ENCODE peak calls at places on chromosomes 13 and 19, in ten cellular contexts. One of them, this sample, is unnamed.

GRCh38 chr13:48123827-48124226 is 28.9 kb upstream of the MED4 start:
- DNase-seq in BJ: no peak
- DNase-seq in heart left ventricle: no peak
- DNase-seq in hepatocyte: no peak
- DNase-seq in prostate gland: peak; percentile 41
- DNase-seq in uterus: no peak
- DNase-seq in sigmoid colon: no peak
- DNase-seq in mesendoderm: no peak
- DNase-seq in Caco-2: no peak
- DNase-seq in endodermal cell: no peak
- DNase-seq in this sample: no peak

GRCh38 chr19:35703343-35703742 is 1.0 kb upstream of the ZBTB32 start:
- DNase-seq in BJ: no peak
- DNase-seq in heart left ventricle: no peak
- DNase-seq in hepatocyte: no peak
- DNase-seq in prostate gland: no peak
- DNase-seq in uterus: no peak
- DNase-seq in sigmoid colon: no peak
- DNase-seq in mesendoderm: peak; percentile 23
- DNase-seq in Caco-2: no peak
- DNase-seq in endodermal cell: peak; percentile 71
- DNase-seq in this sample: peak; percentile 78

GRCh38 chr19:18765224-18765623 is 25.9 kb downstream of the COMP start:
- DNase-seq in BJ: no peak
- DNase-seq in heart left ventricle: no peak
- DNase-seq in hepatocyte: no peak
- DNase-seq in prostate gland: no peak
- DNase-seq in uterus: no peak
- DNase-seq in sigmoid colon: no peak
- DNase-seq in mesendoderm: no peak
- DNase-seq in Caco-2: no peak
- DNase-seq in endodermal cell: no peak
- DNase-seq in this sample: no peak

GRCh38 chr19:33486407-33486806 is 35.2 kb downstream of the PEPD start:
- DNase-seq in BJ: no peak
- DNase-seq in heart left ventricle: no peak
- DNase-seq in hepatocyte: no peak
- DNase-seq in prostate gland: no peak
- DNase-seq in uterus: no peak
- DNase-seq in sigmoid colon: peak; percentile 57
- DNase-seq in mesendoderm: no peak
- DNase-seq in Caco-2: peak; percentile 17
- DNase-seq in endodermal cell: no peak
- DNase-seq in this sample: no peak

GRCh38 chr13:109204657-109205056 is 575.2 kb downstream of the MYO16 start:
- DNase-seq in BJ: no peak
- DNase-seq in heart left ventricle: no peak
- DNase-seq in hepatocyte: no peak
- DNase-seq in prostate gland: no peak
- DNase-seq in uterus: no peak
- DNase-seq in sigmoid colon: no peak
- DNase-seq in mesendoderm: no peak
- DNase-seq in Caco-2: no peak
- DNase-seq in endodermal cell: no peak
- DNase-seq in this sample: no peak

GRCh38 chr13:20411638-20412342 is 113.9 kb downstream of the CRYL1 start:
- DNase-seq in BJ: no peak
- DNase-seq in heart left ventricle: no peak
- DNase-seq in hepatocyte: no peak
- DNase-seq in prostate gland: no peak
- DNase-seq in uterus: no peak
- DNase-seq in sigmoid colon: no peak
- DNase-seq in mesendoderm: no peak
- DNase-seq in Caco-2: no peak
- DNase-seq in endodermal cell: no peak
- DNase-seq in this sample: no peak

GRCh38 chr19:3175761-3176714 is 2.5 kb upstream of the S1PR4 start:
- DNase-seq in BJ: peak; percentile 75
- DNase-seq in heart left ventricle: no peak
- DNase-seq in hepatocyte: peak; percentile 48
- DNase-seq in prostate gland: peak; percentile 83
- DNase-seq in uterus: no peak
- DNase-seq in sigmoid colon: no peak
- DNase-seq in mesendoderm: no peak
- DNase-seq in Caco-2: no peak
- DNase-seq in endodermal cell: no peak
- DNase-seq in this sample: peak; percentile 47

GRCh38 chr19:42528354-42529247 is at the start of gene CEACAM1:
- DNase-seq in BJ: no peak
- DNase-seq in heart left ventricle: peak; percentile 43
- DNase-seq in hepatocyte: peak; percentile 79
- DNase-seq in prostate gland: peak; percentile 86
- DNase-seq in uterus: no peak
- DNase-seq in sigmoid colon: no peak
- DNase-seq in mesendoderm: no peak
- DNase-seq in Caco-2: peak; percentile 65
- DNase-seq in endodermal cell: no peak
- DNase-seq in this sample: no peak

DNA sequence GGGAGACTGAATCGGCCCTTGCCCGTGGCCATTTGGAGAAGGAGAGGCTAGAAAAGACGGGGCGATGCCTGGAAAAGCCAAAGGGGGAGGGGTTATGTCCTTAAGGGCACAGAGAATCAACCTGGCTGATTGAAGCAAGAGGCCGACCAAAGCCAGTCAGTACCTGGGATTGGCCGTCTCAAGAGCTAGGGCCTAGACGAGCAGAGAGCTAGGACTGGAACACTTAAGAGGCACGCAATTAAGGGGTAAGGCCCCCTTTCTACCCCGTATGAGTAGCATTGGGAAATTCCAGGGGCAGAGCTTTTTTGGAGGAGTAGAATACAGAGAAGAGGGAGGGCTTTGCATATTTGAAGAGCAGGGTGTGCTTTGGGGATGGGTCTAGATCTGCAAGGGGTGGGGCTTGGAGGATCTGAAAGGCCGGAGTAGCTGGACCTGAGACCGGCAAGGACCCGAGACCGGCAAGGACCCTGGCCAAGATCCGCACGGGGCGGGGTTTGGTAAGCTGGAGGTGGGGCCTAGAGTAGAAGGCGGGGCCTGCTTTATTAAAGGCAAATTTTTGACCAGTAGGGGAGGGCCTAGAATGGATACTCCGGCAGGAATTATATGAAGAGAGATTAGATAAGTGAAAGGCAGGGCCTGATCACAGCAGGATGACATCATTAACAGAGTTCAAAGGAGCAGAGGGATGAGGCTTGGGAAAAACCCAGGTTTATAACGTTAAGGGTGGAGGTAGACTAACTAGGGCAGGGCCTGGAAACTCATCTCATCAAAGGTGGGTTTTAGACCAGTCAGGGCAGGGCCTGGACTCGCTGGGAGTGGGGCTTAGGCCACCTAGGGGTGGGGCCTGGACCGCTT is 10.7 kb upstream of the CACNG6 start:
- DNase-seq in BJ: no peak
- DNase-seq in heart left ventricle: no peak
- DNase-seq in hepatocyte: peak; percentile 67
- DNase-seq in prostate gland: no peak
- DNase-seq in uterus: no peak
- DNase-seq in sigmoid colon: no peak
- DNase-seq in mesendoderm: peak; percentile 96
- DNase-seq in Caco-2: no peak
- DNase-seq in endodermal cell: peak; percentile 94
- DNase-seq in this sample: peak; percentile 92
- H3K4me3 ChIP-seq in BJ: peak overlapping the region; percentile 45
- H3K4me3 ChIP-seq in heart left ventricle: peak overlapping the region; percentile 37
- H3K4me3 ChIP-seq in hepatocyte: no peak overlapping the region
- H3K4me3 ChIP-seq in prostate gland: peak overlapping the region; percentile 11
- H3K4me3 ChIP-seq in uterus: no peak overlapping the region
- H3K4me3 ChIP-seq in sigmoid colon: no peak overlapping the region
- H3K4me3 ChIP-seq in mesendoderm: peak overlapping the region; percentile 10
- H3K4me3 ChIP-seq in Caco-2: no peak overlapping the region
- H3K4me3 ChIP-seq in endodermal cell: peak overlapping the region; percentile 83
- H3K4me3 ChIP-seq in this sample: peak overlapping the region; percentile 58

GRCh38 chr19:44755219-44755618 is 6.7 kb downstream of the BCL3 start:
- DNase-seq in BJ: no peak
- DNase-seq in heart left ventricle: no peak
- DNase-seq in hepatocyte: no peak
- DNase-seq in prostate gland: no peak
- DNase-seq in uterus: no peak
- DNase-seq in sigmoid colon: no peak
- DNase-seq in mesendoderm: no peak
- DNase-seq in Caco-2: no peak
- DNase-seq in endodermal cell: no peak
- DNase-seq in this sample: peak; percentile 32

GRCh38 chr19:44754743-44755066 is 6.2 kb downstream of the BCL3 start:
- DNase-seq in BJ: no peak
- DNase-seq in heart left ventricle: no peak
- DNase-seq in hepatocyte: no peak
- DNase-seq in prostate gland: no peak
- DNase-seq in uterus: no peak
- DNase-seq in sigmoid colon: no peak
- DNase-seq in mesendoderm: no peak
- DNase-seq in Caco-2: no peak
- DNase-seq in endodermal cell: no peak
- DNase-seq in this sample: peak; percentile 53

GRCh38 chr19:44752816-44753618 is 4.5 kb downstream of the BCL3 start:
- DNase-seq in BJ: peak; percentile 78
- DNase-seq in heart left ventricle: peak; percentile 93
- DNase-seq in hepatocyte: peak; percentile 92
- DNase-seq in prostate gland: peak; percentile 89
- DNase-seq in uterus: peak; percentile 91
- DNase-seq in sigmoid colon: peak; percentile 94
- DNase-seq in mesendoderm: peak; percentile 82
- DNase-seq in Caco-2: peak; percentile 63
- DNase-seq in endodermal cell: peak; percentile 89
- DNase-seq in this sample: peak; percentile 94

GRCh38 chr19:44753619-44753931 is 5.1 kb downstream of the BCL3 start:
- DNase-seq in BJ: no peak
- DNase-seq in heart left ventricle: no peak
- DNase-seq in hepatocyte: no peak
- DNase-seq in prostate gland: no peak
- DNase-seq in uterus: no peak
- DNase-seq in sigmoid colon: no peak
- DNase-seq in mesendoderm: no peak
- DNase-seq in Caco-2: no peak
- DNase-seq in endodermal cell: no peak
- DNase-seq in this sample: no peak

DNA sequence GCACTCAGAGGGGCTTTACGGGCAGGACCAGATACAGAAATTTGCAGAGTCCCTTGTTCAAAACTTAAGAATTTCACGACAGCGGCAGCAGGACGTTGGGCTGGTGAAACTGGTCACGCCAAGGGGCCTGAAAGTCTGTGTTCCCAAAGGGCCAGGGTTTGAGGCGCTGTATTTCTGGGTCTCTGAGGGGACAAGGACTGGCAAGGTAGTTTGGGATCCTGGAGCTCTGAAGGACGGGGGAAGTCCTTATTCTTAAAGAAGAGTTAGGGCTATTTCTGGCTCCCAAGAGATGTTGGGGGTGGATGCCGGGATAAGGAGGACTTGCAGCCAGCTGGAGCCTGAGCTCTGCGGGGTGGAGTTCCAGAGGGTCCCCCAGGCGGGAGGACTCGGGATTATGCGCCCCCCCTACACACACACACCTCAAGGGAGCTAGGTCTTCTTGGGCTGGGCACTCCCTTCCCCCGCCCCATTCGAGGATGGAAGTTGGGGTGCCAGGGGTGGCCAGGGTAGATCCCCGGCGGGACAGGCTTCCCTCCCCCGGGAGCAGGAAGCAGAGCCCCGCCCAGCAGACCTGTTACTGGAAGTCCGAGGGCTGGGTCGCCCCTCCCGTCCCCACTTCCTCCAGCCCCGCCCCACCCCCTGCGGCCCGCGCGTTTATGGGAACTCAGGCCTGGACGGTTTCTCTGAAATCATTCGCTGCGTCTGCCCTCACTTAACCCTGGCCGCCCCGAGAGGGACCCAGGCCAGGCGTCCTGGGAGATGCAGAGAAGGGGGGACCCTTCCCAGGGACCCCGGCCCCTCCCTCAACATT is 5.6 kb downstream of the BCL3 start:
- DNase-seq in BJ: no peak
- DNase-seq in heart left ventricle: peak; percentile 94
- DNase-seq in hepatocyte: peak; percentile 92
- DNase-seq in prostate gland: peak; percentile 95
- DNase-seq in uterus: peak; percentile 90
- DNase-seq in sigmoid colon: peak; percentile 97
- DNase-seq in mesendoderm: peak; percentile 69
- DNase-seq in Caco-2: no peak
- DNase-seq in endodermal cell: peak; percentile 87
- DNase-seq in this sample: peak; percentile 92
- H3K36me3 ChIP-seq in BJ: peaks cover 46% of the 10 kb centered on the region
- H3K36me3 ChIP-seq in heart left ventricle: peaks cover 4% of the 10 kb centered on the region
- H3K36me3 ChIP-seq in hepatocyte: no peaks in the 10 kb centered on the region
- H3K36me3 ChIP-seq in prostate gland: no peaks in the 10 kb centered on the region
- H3K36me3 ChIP-seq in uterus: no peaks in the 10 kb centered on the region
- H3K36me3 ChIP-seq in sigmoid colon: no peaks in the 10 kb centered on the region
- H3K36me3 ChIP-seq in mesendoderm: no peaks in the 10 kb centered on the region
- H3K36me3 ChIP-seq in Caco-2: peaks cover 1% of the 10 kb centered on the region
- H3K36me3 ChIP-seq in endodermal cell: no peaks in the 10 kb centered on the region
- H3K36me3 ChIP-seq in this sample: no peaks in the 10 kb centered on the region

DNA sequence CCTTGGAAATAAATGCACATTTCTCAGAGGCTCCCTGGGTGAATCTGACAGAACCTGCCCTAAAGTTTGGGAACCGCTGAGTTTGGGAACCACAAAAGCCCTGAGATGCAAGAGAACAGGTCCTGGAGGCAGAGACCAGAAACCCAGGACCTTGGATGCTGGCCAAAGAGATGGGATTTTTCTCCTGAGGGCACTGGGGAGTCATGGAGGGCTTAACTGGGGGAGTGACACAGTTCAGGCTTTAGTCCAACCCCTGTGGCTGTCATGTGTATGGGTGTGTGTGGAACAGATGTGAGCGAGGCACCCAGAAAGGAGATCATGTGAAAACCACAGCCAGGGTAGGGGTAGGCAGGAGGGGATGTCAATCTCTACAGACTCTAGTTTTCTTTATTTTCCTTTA is 3.9 kb upstream of the NCCRP1 start:
- DNase-seq in BJ: no peak
- DNase-seq in heart left ventricle: no peak
- DNase-seq in hepatocyte: no peak
- DNase-seq in prostate gland: no peak
- DNase-seq in uterus: no peak
- DNase-seq in sigmoid colon: no peak
- DNase-seq in mesendoderm: no peak
- DNase-seq in Caco-2: no peak
- DNase-seq in endodermal cell: no peak
- DNase-seq in this sample: no peak
- H3K27me3 ChIP-seq in BJ: peaks cover 20% of the 10 kb centered on the region
- H3K27me3 ChIP-seq in heart left ventricle: peaks cover 18% of the 10 kb centered on the region
- H3K27me3 ChIP-seq in hepatocyte: peaks cover 21% of the 10 kb centered on the region
- H3K27me3 ChIP-seq in prostate gland: peaks cover 6% of the 10 kb centered on the region
- H3K27me3 ChIP-seq in uterus: peaks cover 6% of the 10 kb centered on the region
- H3K27me3 ChIP-seq in sigmoid colon: peaks cover 45% of the 10 kb centered on the region
- H3K27me3 ChIP-seq in mesendoderm: peaks cover 4% of the 10 kb centered on the region
- H3K27me3 ChIP-seq in Caco-2: no peaks in the 10 kb centered on the region
- H3K27me3 ChIP-seq in endodermal cell: peaks cover 26% of the 10 kb centered on the region
- H3K27me3 ChIP-seq in this sample: peaks cover 22% of the 10 kb centered on the region

DNA sequence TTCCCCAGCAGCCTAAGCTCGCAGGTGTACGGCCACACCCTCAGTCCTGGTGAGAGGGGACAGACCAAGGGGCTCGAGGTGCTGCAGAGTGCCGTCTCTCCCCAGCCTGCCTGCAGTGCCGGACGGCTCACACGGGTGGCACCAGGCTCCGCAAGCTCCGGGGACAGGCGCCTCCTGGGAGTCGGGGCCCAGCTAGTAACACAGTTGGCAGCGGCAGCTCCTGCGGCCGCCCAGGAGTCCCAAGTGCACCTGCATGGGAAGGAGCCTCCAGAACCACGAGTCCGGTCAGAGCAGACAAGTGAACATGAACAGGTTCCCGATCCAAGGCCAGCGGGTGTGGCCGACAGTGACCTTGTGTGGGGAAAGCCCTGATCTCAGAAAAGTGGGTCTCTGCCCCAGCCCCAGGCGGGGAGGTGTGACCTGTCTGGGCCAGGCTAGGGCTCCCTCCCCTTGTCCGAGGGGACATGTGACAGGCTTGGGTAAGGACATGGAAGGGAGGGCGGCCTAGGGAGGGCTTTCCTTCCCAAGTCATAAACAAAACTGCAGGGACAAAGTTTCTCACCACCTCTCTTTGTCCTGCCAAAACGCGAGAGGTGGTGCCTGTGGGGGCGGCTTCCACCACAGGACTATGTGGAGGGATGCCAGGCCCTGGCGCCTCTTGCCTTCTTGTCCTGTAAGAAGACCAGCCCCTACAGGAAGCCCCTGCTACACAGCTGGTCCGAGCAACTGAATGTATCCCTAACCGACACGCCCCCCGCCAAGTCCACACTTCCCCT is 46.5 kb downstream of the MLLT1 start:
- DNase-seq in BJ: no peak
- DNase-seq in heart left ventricle: peak; percentile 83
- DNase-seq in hepatocyte: no peak
- DNase-seq in prostate gland: peak; percentile 60
- DNase-seq in uterus: peak; percentile 67
- DNase-seq in sigmoid colon: no peak
- DNase-seq in mesendoderm: no peak
- DNase-seq in Caco-2: peak; percentile 19
- DNase-seq in endodermal cell: no peak
- DNase-seq in this sample: peak; percentile 50
- H3K4me3 ChIP-seq in BJ: no peak overlapping the region
- H3K4me3 ChIP-seq in heart left ventricle: peak overlapping the region; percentile 2
- H3K4me3 ChIP-seq in hepatocyte: no peak overlapping the region
- H3K4me3 ChIP-seq in prostate gland: no peak overlapping the region
- H3K4me3 ChIP-seq in uterus: no peak overlapping the region
- H3K4me3 ChIP-seq in sigmoid colon: no peak overlapping the region
- H3K4me3 ChIP-seq in mesendoderm: no peak overlapping the region
- H3K4me3 ChIP-seq in Caco-2: no peak overlapping the region
- H3K4me3 ChIP-seq in endodermal cell: no peak overlapping the region
- H3K4me3 ChIP-seq in this sample: no peak overlapping the region